ENCODE peak calls at places on chromosomes 16 and 17, in ten cellular contexts. F, Z, J, M, B, V, R, C, U and H are unnamed samples.

GRCh38 chr17:60392845-60393702 is 1.1 kb upstream of the USP32 start:
- DNase-seq in Z (peak), J (no peak), M (peak), R (peak), B (peak), F (peak), U (peak), C (peak), V (no peak), H (peak)

GRCh38 chr16:57316390-57317017 is 32.0 kb upstream of the PLLP start:
- DNase-seq in U (peak), C (no peak), M (no peak), F (peak), Z (peak), J (no peak), B (no peak), V (peak), R (no peak), H (peak)

GRCh38 chr17:76935331-76935730 is 67.1 kb downstream of the MGAT5B start:
- DNase-seq in B (no peak), F (no peak), R (no peak), V (no peak), U (no peak), J (no peak), C (no peak), Z (peak), M (no peak), H (no peak)

GRCh38 chr17:15398736-15399331 is 57.4 kb upstream of the TEKT3 start:
- DNase-seq in V (no peak), J (no peak), B (peak), Z (peak), R (no peak), U (peak), C (no peak), F (no peak), M (no peak), H (peak)

GRCh38 chr17:78798695-78799559 is 16.9 kb upstream of the CYTH1 start:
- DNase-seq in Z (peak), V (no peak), B (peak), R (peak), J (no peak), F (no peak), U (peak), M (no peak), C (no peak), H (peak)

GRCh38 chr16:71426069-71426879 is 15.6 kb downstream of the TLE7 start:
- DNase-seq in C (peak), J (no peak), M (no peak), F (no peak), U (peak), B (peak), R (no peak), V (peak), Z (no peak), H (peak)

GRCh38 chr16:53449816-53450517 is 15.7 kb downstream of the RBL2 start:
- DNase-seq in F (no peak), U (no peak), M (no peak), B (no peak), C (no peak), V (no peak), Z (no peak), J (no peak), R (peak), H (no peak)

GRCh38 chr17:69485901-69486643 is 71.6 kb downstream of the MAP2K6 start:
- DNase-seq in J (no peak), M (no peak), U (no peak), V (no peak), C (no peak), B (no peak), R (no peak), Z (no peak), F (no peak), H (no peak)

GRCh38 chr17:49959183-49959935 is 9.6 kb upstream of the DLX4 start:
- DNase-seq in F (no peak), J (no peak), V (no peak), M (no peak), B (no peak), Z (peak), C (no peak), U (no peak), R (no peak), H (no peak)

GRCh38 chr16:81595676-81596292 is 151.2 kb downstream of the CMIP start:
- DNase-seq in B (no peak), V (no peak), J (no peak), Z (no peak), U (no peak), R (no peak), M (no peak), C (no peak), F (no peak), H (no peak)

GRCh38 chr17:56231693-56232092 is 78.4 kb downstream of the ANKFN1 start:
- DNase-seq in B (no peak), V (no peak), U (no peak), F (no peak), C (no peak), Z (no peak), J (no peak), M (no peak), R (no peak), H (no peak)

GRCh38 chr16:72797606-72798005 is 250.3 kb downstream of the ZFHX3 start:
- DNase-seq in U (no peak), V (no peak), J (no peak), B (no peak), Z (no peak), C (peak), M (no peak), F (no peak), R (no peak), H (peak)

GRCh38 chr16:51286272-51286671 is 135.2 kb upstream of the SALL1 start:
- DNase-seq in F (no peak), R (no peak), U (no peak), C (no peak), V (no peak), M (no peak), J (no peak), B (no peak), Z (no peak), H (no peak)

GRCh38 chr17:7559307-7560171 is 989 bp downstream of the TNFSF13 start:
- DNase-seq in R (no peak), Z (no peak), V (no peak), U (no peak), B (no peak), J (no peak), C (peak), F (no peak), M (peak), H (no peak)

GRCh38 chr17:17171186-17171585 is 34.9 kb downstream of the PLD6 start:
- DNase-seq in F (no peak), J (no peak), M (no peak), U (no peak), V (no peak), R (no peak), B (no peak), C (no peak), Z (no peak), H (no peak)

GRCh38 chr16:21097151-21097550 is 53.5 kb downstream of the DNAH3 start:
- DNase-seq in R (no peak), C (no peak), Z (no peak), B (no peak), V (no peak), M (no peak), U (no peak), J (no peak), F (no peak), H (no peak)

GRCh38 chr16:65988019-65988418 is 378.5 kb upstream of the CDH5 start:
- DNase-seq in Z (no peak), C (no peak), B (no peak), M (no peak), V (no peak), J (no peak), R (no peak), U (no peak), F (no peak), H (peak)

GRCh38 chr17:82212331-82213250 is at the start of gene CCDC57:
- DNase-seq in B (peak), U (peak), Z (peak), V (peak), J (no peak), R (peak), M (peak), C (peak), F (peak), H (peak)

GRCh38 chr16:17431012-17431411 is 39.7 kb downstream of the XYLT1 start:
- DNase-seq in J (no peak), M (no peak), B (no peak), V (no peak), U (no peak), F (no peak), C (peak), R (no peak), Z (no peak), H (no peak)

GRCh38 chr17:81054881-81055370 is 20.0 kb downstream of the BAIAP2 start:
- DNase-seq in U (no peak), F (no peak), R (no peak), B (no peak), M (no peak), J (no peak), V (no peak), C (no peak), Z (no peak), H (no peak)

GRCh38 chr16:4684030-4684715 is 9.2 kb upstream of the NUDT16L1 start:
- DNase-seq in B (no peak), F (no peak), Z (no peak), M (no peak), V (peak), J (no peak), U (no peak), R (no peak), C (no peak), H (no peak)

GRCh38 chr16:85412911-85413520 is 200.1 kb upstream of the GSE1 start:
- DNase-seq in C (no peak), J (no peak), M (no peak), Z (no peak), V (peak), F (no peak), B (no peak), R (no peak), U (no peak), H (no peak)

GRCh38 chr16:11621920-11622651 is 35.4 kb upstream of the LITAF start:
- DNase-seq in M (no peak), F (no peak), R (peak), B (peak), Z (no peak), J (no peak), U (no peak), C (no peak), V (peak), H (no peak)

GRCh38 chr17:83118071-83118841 is 38.8 kb downstream of the METRNL start:
- DNase-seq in Z (no peak), B (no peak), U (no peak), J (no peak), R (peak), M (no peak), F (no peak), C (no peak), V (peak), H (no peak)

GRCh38 chr16:24255446-24256352 is at the start of gene CACNG3:
- DNase-seq in V (peak), R (peak), B (peak), Z (no peak), F (no peak), C (peak), M (no peak), J (no peak), U (peak), H (peak)

GRCh38 chr17:4519361-4519788 is 20.7 kb downstream of the SPNS2 start:
- DNase-seq in B (no peak), V (peak), R (no peak), M (peak), Z (no peak), U (no peak), C (peak), J (no peak), F (no peak), H (no peak)

GRCh38 chr17:7839199-7839889 is 5.3 kb downstream of the KDM6B start:
- DNase-seq in B (no peak), F (no peak), Z (no peak), V (peak), J (no peak), U (peak), M (peak), C (no peak), R (peak), H (no peak)

GRCh38 chr17:42673885-42674754 is 2.7 kb downstream of the PLEKHH3 start:
- DNase-seq in U (peak), F (peak), J (no peak), Z (no peak), V (no peak), B (peak), M (peak), R (peak), C (peak), H (peak)

GRCh38 chr17:62671553-62671952 is 44.1 kb downstream of the MRC2 start:
- DNase-seq in C (no peak), J (no peak), R (no peak), Z (no peak), V (no peak), F (no peak), M (no peak), U (no peak), B (peak), H (no peak)
- H3K27ac ChIP-seq in C (no peak), J (peak), R (no peak), Z (no peak), V (no peak), F (no peak), M (no peak), U (no peak), B (peak), H (no peak)

DNA sequence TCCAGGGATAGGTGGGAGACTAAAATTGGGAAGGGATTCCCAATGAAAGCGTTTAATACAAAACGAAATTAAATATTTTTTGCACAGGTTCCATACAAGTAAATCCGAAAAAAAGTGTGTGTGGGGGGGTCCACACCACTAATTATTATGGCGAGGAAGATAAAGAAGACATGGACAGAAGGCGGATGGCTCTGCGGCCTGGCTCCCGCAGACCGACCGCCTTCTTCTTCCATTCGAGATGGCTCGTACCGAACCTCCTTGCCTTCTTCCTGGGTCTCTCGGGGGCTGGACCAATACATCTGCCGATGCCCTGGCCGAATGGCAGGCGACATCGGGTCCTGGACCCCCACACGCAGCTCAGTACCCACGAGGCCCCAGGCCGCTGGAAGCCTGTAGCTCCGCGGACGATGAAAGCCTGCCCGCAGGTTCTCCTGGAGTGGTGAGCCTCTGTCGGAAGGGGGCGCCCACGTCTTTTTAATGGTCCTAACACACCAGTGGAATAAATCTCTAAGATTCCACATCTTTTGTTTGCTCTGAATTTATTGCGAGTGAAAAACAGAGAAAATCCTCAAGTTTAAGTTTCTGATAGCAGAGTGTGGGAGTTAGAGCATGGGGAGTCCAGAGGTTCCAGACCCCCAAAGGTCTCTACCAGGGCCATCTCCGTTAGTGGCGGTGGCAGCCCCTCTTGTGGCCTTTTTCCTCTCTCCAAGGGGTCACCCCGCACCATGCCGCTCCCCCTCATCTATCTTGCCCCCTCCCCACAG is 1.4 kb downstream of the PRAC2 start:
- DNase-seq in J (no peak), M (peak), V (peak), C (peak), B (peak), U (peak), F (peak), Z (peak), R (peak), H (peak)
- TF ChIP-seq CTCF in J (peak), M (peak), V (no peak), C (peak), B (peak), U (peak), F (peak), Z (peak), R (peak), H (peak)

GRCh38 chr16:49311823-49312222 is 30.2 kb upstream of the CBLN1 start:
- DNase-seq in F (no peak), U (no peak), C (no peak), Z (no peak), J (no peak), R (no peak), M (no peak), V (no peak), B (no peak), H (no peak)
- H3K4me3 ChIP-seq in F (no peak), U (no peak), C (no peak), Z (no peak), J (no peak), R (no peak), M (no peak), V (no peak), B (no peak), H (no peak)

GRCh38 chr16:90020838-90021382 is 1.7 kb upstream of the DBNDD1 start:
- DNase-seq in B (peak), C (no peak), F (no peak), V (no peak), U (no peak), M (no peak), R (peak), J (no peak), Z (peak), H (peak)
- H3K27ac ChIP-seq in B (peak), C (no peak), F (peak), V (no peak), U (peak), M (no peak), R (no peak), J (no peak), Z (peak), H (no peak)